ENCODE peak calls at places on chromosomes 16 and 17, in nine cellular contexts. One of them, this sample, is unnamed.
A peak's percentile ranks its signal among the peaks of the same experiment; 100 is the strongest.

GRCh38 chr16:65441501-65441900 is 319.6 kb upstream of the CDH11 start:
- DNase-seq in fibroblast of gingiva: no peak
- DNase-seq in CD8-positive, alpha-beta T cell: no peak
- DNase-seq in NCI-H146: no peak
- DNase-seq in progenitor cell of endocrine pancreas: no peak
- DNase-seq in activated CD8-positive, alpha-beta T cell treated with anti-CD3 and anti-CD28 coated beads, Interleukin-2, amount 10 ng/mL, durations not matched to agents 7 days and 5 days: no peak
- DNase-seq in activated naive CD8-positive, alpha-beta T cell treated with anti-CD3 and anti-CD28 coated beads for 36 hours: no peak
- DNase-seq in lower lobe of right lung: no peak
- DNase-seq in aorta: no peak
- DNase-seq in this sample: no peak

GRCh38 chr17:59425085-59425901 is 93.8 kb downstream of the YPEL2 start:
- DNase-seq in activated CD8-positive, alpha-beta T cell treated with anti-CD3 and anti-CD28 coated beads, Interleukin-2, amount 10 ng/mL, durations not matched to agents 7 days and 5 days: no peak
- DNase-seq in progenitor cell of endocrine pancreas: no peak
- DNase-seq in activated naive CD8-positive, alpha-beta T cell treated with anti-CD3 and anti-CD28 coated beads for 36 hours: no peak
- DNase-seq in CD8-positive, alpha-beta T cell: no peak
- DNase-seq in lower lobe of right lung: peak; percentile 59
- DNase-seq in fibroblast of gingiva: peak; percentile 58
- DNase-seq in NCI-H146: no peak
- DNase-seq in aorta: peak; percentile 85
- DNase-seq in this sample: no peak

GRCh38 chr17:45954914-45955313 is 44.1 kb upstream of the STH start:
- DNase-seq in CD8-positive, alpha-beta T cell: no peak
- DNase-seq in lower lobe of right lung: no peak
- DNase-seq in activated naive CD8-positive, alpha-beta T cell treated with anti-CD3 and anti-CD28 coated beads for 36 hours: no peak
- DNase-seq in aorta: peak; percentile 2
- DNase-seq in activated CD8-positive, alpha-beta T cell treated with anti-CD3 and anti-CD28 coated beads, Interleukin-2, amount 10 ng/mL, durations not matched to agents 7 days and 5 days: no peak
- DNase-seq in NCI-H146: no peak
- DNase-seq in progenitor cell of endocrine pancreas: no peak
- DNase-seq in fibroblast of gingiva: no peak
- DNase-seq in this sample: no peak

GRCh38 chr16:12344577-12345343 is 368.2 kb downstream of the SNX29 start:
- DNase-seq in NCI-H146: no peak
- DNase-seq in activated CD8-positive, alpha-beta T cell treated with anti-CD3 and anti-CD28 coated beads, Interleukin-2, amount 10 ng/mL, durations not matched to agents 7 days and 5 days: no peak
- DNase-seq in fibroblast of gingiva: peak; percentile 44
- DNase-seq in progenitor cell of endocrine pancreas: no peak
- DNase-seq in CD8-positive, alpha-beta T cell: no peak
- DNase-seq in lower lobe of right lung: no peak
- DNase-seq in activated naive CD8-positive, alpha-beta T cell treated with anti-CD3 and anti-CD28 coated beads for 36 hours: no peak
- DNase-seq in aorta: no peak
- DNase-seq in this sample: no peak

GRCh38 chr16:74732951-74733350 is 32.3 kb upstream of the MLKL start:
- DNase-seq in aorta: no peak
- DNase-seq in NCI-H146: no peak
- DNase-seq in CD8-positive, alpha-beta T cell: no peak
- DNase-seq in activated CD8-positive, alpha-beta T cell treated with anti-CD3 and anti-CD28 coated beads, Interleukin-2, amount 10 ng/mL, durations not matched to agents 7 days and 5 days: no peak
- DNase-seq in activated naive CD8-positive, alpha-beta T cell treated with anti-CD3 and anti-CD28 coated beads for 36 hours: no peak
- DNase-seq in progenitor cell of endocrine pancreas: no peak
- DNase-seq in fibroblast of gingiva: no peak
- DNase-seq in lower lobe of right lung: no peak
- DNase-seq in this sample: no peak

GRCh38 chr17:82487898-82488297 is 29.4 kb downstream of the NARF start:
- DNase-seq in activated CD8-positive, alpha-beta T cell treated with anti-CD3 and anti-CD28 coated beads, Interleukin-2, amount 10 ng/mL, durations not matched to agents 7 days and 5 days: no peak
- DNase-seq in lower lobe of right lung: peak; percentile 79
- DNase-seq in activated naive CD8-positive, alpha-beta T cell treated with anti-CD3 and anti-CD28 coated beads for 36 hours: no peak
- DNase-seq in NCI-H146: no peak
- DNase-seq in fibroblast of gingiva: no peak
- DNase-seq in CD8-positive, alpha-beta T cell: no peak
- DNase-seq in aorta: no peak
- DNase-seq in progenitor cell of endocrine pancreas: no peak
- DNase-seq in this sample: no peak

GRCh38 chr16:57619606-57620315 is 8.7 kb upstream of the ADGRG1 start:
- DNase-seq in activated naive CD8-positive, alpha-beta T cell treated with anti-CD3 and anti-CD28 coated beads for 36 hours: no peak
- DNase-seq in CD8-positive, alpha-beta T cell: no peak
- DNase-seq in NCI-H146: peak; percentile 86
- DNase-seq in fibroblast of gingiva: no peak
- DNase-seq in lower lobe of right lung: peak; percentile 66
- DNase-seq in progenitor cell of endocrine pancreas: no peak
- DNase-seq in activated CD8-positive, alpha-beta T cell treated with anti-CD3 and anti-CD28 coated beads, Interleukin-2, amount 10 ng/mL, durations not matched to agents 7 days and 5 days: no peak
- DNase-seq in aorta: peak; percentile 57
- DNase-seq in this sample: no peak

GRCh38 chr17:50950002-50950877 is 84.1 kb upstream of the TOB1 start:
- DNase-seq in CD8-positive, alpha-beta T cell: peak; percentile 58
- DNase-seq in fibroblast of gingiva: peak; percentile 94
- DNase-seq in lower lobe of right lung: peak; percentile 83
- DNase-seq in NCI-H146: peak; percentile 67
- DNase-seq in activated naive CD8-positive, alpha-beta T cell treated with anti-CD3 and anti-CD28 coated beads for 36 hours: peak; percentile 57
- DNase-seq in activated CD8-positive, alpha-beta T cell treated with anti-CD3 and anti-CD28 coated beads, Interleukin-2, amount 10 ng/mL, durations not matched to agents 7 days and 5 days: peak; percentile 59
- DNase-seq in progenitor cell of endocrine pancreas: peak; percentile 54
- DNase-seq in aorta: peak; percentile 93
- DNase-seq in this sample: peak; percentile 78

GRCh38 chr17:42920106-42920900 is 19.7 kb downstream of the G6PC1 start:
- DNase-seq in aorta: no peak
- DNase-seq in fibroblast of gingiva: no peak
- DNase-seq in NCI-H146: peak; percentile 28
- DNase-seq in activated naive CD8-positive, alpha-beta T cell treated with anti-CD3 and anti-CD28 coated beads for 36 hours: no peak
- DNase-seq in lower lobe of right lung: no peak
- DNase-seq in progenitor cell of endocrine pancreas: no peak
- DNase-seq in CD8-positive, alpha-beta T cell: no peak
- DNase-seq in activated CD8-positive, alpha-beta T cell treated with anti-CD3 and anti-CD28 coated beads, Interleukin-2, amount 10 ng/mL, durations not matched to agents 7 days and 5 days: no peak
- DNase-seq in this sample: no peak

GRCh38 chr17:2090804-2091534 is 36.1 kb downstream of the HIC1 start:
- DNase-seq in activated CD8-positive, alpha-beta T cell treated with anti-CD3 and anti-CD28 coated beads, Interleukin-2, amount 10 ng/mL, durations not matched to agents 7 days and 5 days: no peak
- DNase-seq in activated naive CD8-positive, alpha-beta T cell treated with anti-CD3 and anti-CD28 coated beads for 36 hours: no peak
- DNase-seq in CD8-positive, alpha-beta T cell: no peak
- DNase-seq in lower lobe of right lung: no peak
- DNase-seq in fibroblast of gingiva: peak; percentile 89
- DNase-seq in progenitor cell of endocrine pancreas: no peak
- DNase-seq in aorta: no peak
- DNase-seq in NCI-H146: no peak
- DNase-seq in this sample: no peak

GRCh38 chr16:71439531-71439930 is 2.3 kb downstream of the TLE7 start:
- DNase-seq in aorta: no peak
- DNase-seq in CD8-positive, alpha-beta T cell: no peak
- DNase-seq in fibroblast of gingiva: peak; percentile 48
- DNase-seq in lower lobe of right lung: no peak
- DNase-seq in progenitor cell of endocrine pancreas: no peak
- DNase-seq in activated CD8-positive, alpha-beta T cell treated with anti-CD3 and anti-CD28 coated beads, Interleukin-2, amount 10 ng/mL, durations not matched to agents 7 days and 5 days: no peak
- DNase-seq in NCI-H146: no peak
- DNase-seq in activated naive CD8-positive, alpha-beta T cell treated with anti-CD3 and anti-CD28 coated beads for 36 hours: no peak
- DNase-seq in this sample: no peak